ENCODE peak calls at places on chromosomes 3 and 15, in nine cellular contexts. One of them, this sample, is unnamed.

GRCh38 chr3:51619983-51620382 is 51.1 kb upstream of the TEX264 start:
- DNase-seq in RWPE1: no peak
- DNase-seq in fibroblast of mammary gland: no peak
- DNase-seq in WERI-Rb-1: no peak
- DNase-seq in heart left ventricle: no peak
- DNase-seq in dorsolateral prefrontal cortex: no peak
- DNase-seq in fibroblast of the aortic adventitia: no peak
- DNase-seq in stomach: no peak
- DNase-seq in activated B cell treated with CpG ODN at 0.5 μM for 24 hours: no peak
- DNase-seq in this sample: no peak

GRCh38 chr3:156516951-156517350 is 38.0 kb downstream of the SSR3 start:
- DNase-seq in activated B cell treated with CpG ODN at 0.5 μM for 24 hours: no peak
- DNase-seq in fibroblast of the aortic adventitia: peak; percentile 27
- DNase-seq in heart left ventricle: no peak
- DNase-seq in dorsolateral prefrontal cortex: no peak
- DNase-seq in RWPE1: no peak
- DNase-seq in fibroblast of mammary gland: peak; percentile 25
- DNase-seq in stomach: no peak
- DNase-seq in WERI-Rb-1: no peak
- DNase-seq in this sample: no peak

GRCh38 chr3:44476181-44476599 is 1.3 kb downstream of the ZNF445 start:
- DNase-seq in dorsolateral prefrontal cortex: no peak
- DNase-seq in stomach: no peak
- DNase-seq in fibroblast of mammary gland: peak; percentile 39
- DNase-seq in fibroblast of the aortic adventitia: peak; percentile 60
- DNase-seq in activated B cell treated with CpG ODN at 0.5 μM for 24 hours: no peak
- DNase-seq in heart left ventricle: no peak
- DNase-seq in RWPE1: no peak
- DNase-seq in WERI-Rb-1: no peak
- DNase-seq in this sample: no peak

GRCh38 chr3:172280406-172281051 is 167.7 kb downstream of the GHSR start:
- DNase-seq in fibroblast of mammary gland: peak; percentile 69
- DNase-seq in heart left ventricle: no peak
- DNase-seq in RWPE1: peak; percentile 8
- DNase-seq in stomach: no peak
- DNase-seq in fibroblast of the aortic adventitia: peak; percentile 88
- DNase-seq in WERI-Rb-1: no peak
- DNase-seq in dorsolateral prefrontal cortex: no peak
- DNase-seq in activated B cell treated with CpG ODN at 0.5 μM for 24 hours: no peak
- DNase-seq in this sample: no peak

GRCh38 chr15:99096894-99097426 is 7.9 kb upstream of the SYNM start:
- DNase-seq in heart left ventricle: no peak
- DNase-seq in activated B cell treated with CpG ODN at 0.5 μM for 24 hours: no peak
- DNase-seq in stomach: no peak
- DNase-seq in WERI-Rb-1: no peak
- DNase-seq in RWPE1: peak; percentile 30
- DNase-seq in fibroblast of mammary gland: peak; percentile 72
- DNase-seq in dorsolateral prefrontal cortex: no peak
- DNase-seq in fibroblast of the aortic adventitia: no peak
- DNase-seq in this sample: no peak

GRCh38 chr3:14633819-14634424 is 17.6 kb upstream of the CCDC174 start:
- DNase-seq in stomach: peak; percentile 74
- DNase-seq in RWPE1: no peak
- DNase-seq in activated B cell treated with CpG ODN at 0.5 μM for 24 hours: no peak
- DNase-seq in WERI-Rb-1: peak; percentile 63
- DNase-seq in heart left ventricle: peak; percentile 68
- DNase-seq in fibroblast of the aortic adventitia: peak; percentile 68
- DNase-seq in fibroblast of mammary gland: peak; percentile 70
- DNase-seq in dorsolateral prefrontal cortex: no peak
- DNase-seq in this sample: peak; percentile 65

GRCh38 chr15:97301166-97301565 is 659.3 kb upstream of the ARRDC4 start:
- DNase-seq in stomach: no peak
- DNase-seq in RWPE1: no peak
- DNase-seq in WERI-Rb-1: no peak
- DNase-seq in activated B cell treated with CpG ODN at 0.5 μM for 24 hours: no peak
- DNase-seq in heart left ventricle: no peak
- DNase-seq in fibroblast of the aortic adventitia: no peak
- DNase-seq in fibroblast of mammary gland: no peak
- DNase-seq in dorsolateral prefrontal cortex: no peak
- DNase-seq in this sample: no peak

GRCh38 chr3:50625879-50626182 is 8.9 kb downstream of the MAPKAPK3 start:
- DNase-seq in RWPE1: no peak
- DNase-seq in stomach: no peak
- DNase-seq in heart left ventricle: no peak
- DNase-seq in fibroblast of mammary gland: no peak
- DNase-seq in dorsolateral prefrontal cortex: no peak
- DNase-seq in fibroblast of the aortic adventitia: no peak
- DNase-seq in WERI-Rb-1: peak; percentile 28
- DNase-seq in activated B cell treated with CpG ODN at 0.5 μM for 24 hours: no peak
- DNase-seq in this sample: no peak

GRCh38 chr15:99143655-99144610 is 39.1 kb downstream of the SYNM start:
- DNase-seq in heart left ventricle: peak; percentile 76
- DNase-seq in activated B cell treated with CpG ODN at 0.5 μM for 24 hours: no peak
- DNase-seq in fibroblast of the aortic adventitia: peak; percentile 67
- DNase-seq in WERI-Rb-1: no peak
- DNase-seq in RWPE1: no peak
- DNase-seq in dorsolateral prefrontal cortex: no peak
- DNase-seq in stomach: peak; percentile 39
- DNase-seq in fibroblast of mammary gland: peak; percentile 76
- DNase-seq in this sample: no peak

GRCh38 chr15:84588053-84588874 is 12.5 kb upstream of the ZSCAN2 start:
- DNase-seq in WERI-Rb-1: peak; percentile 90
- DNase-seq in fibroblast of the aortic adventitia: peak; percentile 78
- DNase-seq in stomach: peak; percentile 91
- DNase-seq in fibroblast of mammary gland: peak; percentile 77
- DNase-seq in RWPE1: peak; percentile 96
- DNase-seq in dorsolateral prefrontal cortex: peak; percentile 88
- DNase-seq in heart left ventricle: peak; percentile 87
- DNase-seq in activated B cell treated with CpG ODN at 0.5 μM for 24 hours: peak; percentile 79
- DNase-seq in this sample: peak; percentile 93
- TF ChIP-seq CTCF in WERI-Rb-1: peak; percentile 84
- TF ChIP-seq CTCF in fibroblast of the aortic adventitia: peak; percentile 79
- TF ChIP-seq CTCF in stomach: no peak
- TF ChIP-seq CTCF in fibroblast of mammary gland: peak; percentile 63
- TF ChIP-seq CTCF in RWPE1: peak; percentile 97
- TF ChIP-seq CTCF in dorsolateral prefrontal cortex: peak; percentile 93
- TF ChIP-seq CTCF in heart left ventricle: peak; percentile 82
- TF ChIP-seq CTCF in activated B cell treated with CpG ODN at 0.5 μM for 24 hours: peak; percentile 39
- TF ChIP-seq CTCF in this sample: peak; percentile 88

DNA sequence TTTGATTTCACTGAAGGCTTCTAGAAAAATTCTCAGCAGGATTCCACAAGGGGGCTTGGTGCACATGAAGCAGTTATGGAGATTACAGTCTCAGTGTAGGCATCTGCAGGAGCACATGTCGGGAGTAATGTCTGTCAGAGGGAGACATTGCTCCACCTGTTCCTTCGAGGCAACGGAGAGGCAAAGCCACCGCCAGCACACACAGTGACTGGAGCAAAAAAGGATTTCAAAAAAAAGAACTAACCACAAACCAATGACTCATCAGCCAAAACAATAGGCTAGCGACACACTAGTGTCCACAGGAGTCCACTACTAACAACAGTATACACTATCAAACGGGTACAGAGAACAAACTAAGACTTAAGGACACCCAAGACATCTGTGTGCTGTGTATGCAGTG is 68.9 kb downstream of the NPTN start:
- DNase-seq in RWPE1: peak; percentile 15
- DNase-seq in dorsolateral prefrontal cortex: no peak
- DNase-seq in WERI-Rb-1: peak; percentile 15
- DNase-seq in stomach: no peak
- DNase-seq in activated B cell treated with CpG ODN at 0.5 μM for 24 hours: no peak
- DNase-seq in fibroblast of the aortic adventitia: peak; percentile 59
- DNase-seq in heart left ventricle: no peak
- DNase-seq in fibroblast of mammary gland: peak; percentile 67
- DNase-seq in this sample: peak; percentile 18
- TF ChIP-seq CTCF in RWPE1: no peak
- TF ChIP-seq CTCF in dorsolateral prefrontal cortex: no peak
- TF ChIP-seq CTCF in WERI-Rb-1: peak; percentile 15
- TF ChIP-seq CTCF in stomach: no peak
- TF ChIP-seq CTCF in activated B cell treated with CpG ODN at 0.5 μM for 24 hours: no peak
- TF ChIP-seq CTCF in fibroblast of the aortic adventitia: peak; percentile 35
- TF ChIP-seq CTCF in heart left ventricle: no peak
- TF ChIP-seq CTCF in fibroblast of mammary gland: peak; percentile 28
- TF ChIP-seq CTCF in this sample: no peak

DNA sequence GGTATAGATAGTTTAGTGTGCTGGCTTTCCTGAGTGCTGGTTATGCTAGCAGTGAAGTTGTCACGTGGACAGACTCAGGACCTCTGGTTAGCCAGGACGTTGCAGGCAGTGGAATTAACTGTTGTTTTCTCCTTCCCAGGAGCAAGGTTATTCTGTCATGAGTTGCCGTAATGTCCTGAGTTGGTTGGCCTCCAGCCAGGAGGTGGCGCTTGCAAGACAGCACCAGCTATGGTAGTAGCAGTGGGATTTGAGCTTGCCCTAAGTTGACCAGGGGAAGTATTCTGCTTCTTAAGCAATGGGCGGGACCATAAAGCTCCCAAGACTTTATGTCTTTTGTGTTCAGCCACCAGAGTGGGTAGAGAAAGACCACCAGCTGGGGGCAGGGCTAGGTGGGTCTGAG is 240.7 kb upstream of the DNAJC19 start:
- DNase-seq in RWPE1: no peak
- DNase-seq in activated B cell treated with CpG ODN at 0.5 μM for 24 hours: no peak
- DNase-seq in heart left ventricle: no peak
- DNase-seq in WERI-Rb-1: peak; percentile 27
- DNase-seq in fibroblast of the aortic adventitia: no peak
- DNase-seq in dorsolateral prefrontal cortex: no peak
- DNase-seq in stomach: no peak
- DNase-seq in fibroblast of mammary gland: no peak
- DNase-seq in this sample: no peak
- TF ChIP-seq CTCF in RWPE1: no peak
- TF ChIP-seq CTCF in activated B cell treated with CpG ODN at 0.5 μM for 24 hours: no peak
- TF ChIP-seq CTCF in heart left ventricle: no peak
- TF ChIP-seq CTCF in WERI-Rb-1: peak; percentile 20
- TF ChIP-seq CTCF in fibroblast of the aortic adventitia: no peak
- TF ChIP-seq CTCF in dorsolateral prefrontal cortex: no peak
- TF ChIP-seq CTCF in stomach: no peak
- TF ChIP-seq CTCF in fibroblast of mammary gland: no peak
- TF ChIP-seq CTCF in this sample: no peak

DNA sequence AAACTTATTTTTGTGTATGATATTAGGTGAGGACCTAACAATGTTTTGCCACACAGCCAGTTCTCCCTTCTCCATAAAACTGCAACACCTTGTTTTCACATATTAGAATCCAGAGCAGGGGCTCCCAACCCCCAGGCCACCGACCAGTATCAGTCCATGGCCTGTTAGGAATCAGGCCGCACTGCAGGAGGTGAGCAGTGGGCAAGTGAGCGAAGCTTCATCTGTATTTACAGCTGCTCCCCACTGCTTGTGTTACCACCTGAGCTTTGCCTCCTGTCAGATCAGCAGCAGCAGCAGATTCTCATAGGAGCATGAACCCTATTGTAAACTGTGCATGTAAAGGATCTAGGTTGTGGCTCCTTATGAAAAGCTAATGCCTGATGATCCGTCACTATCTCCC is 185.9 kb upstream of the NSMCE3 start:
- DNase-seq in RWPE1: no peak
- DNase-seq in activated B cell treated with CpG ODN at 0.5 μM for 24 hours: no peak
- DNase-seq in dorsolateral prefrontal cortex: no peak
- DNase-seq in WERI-Rb-1: no peak
- DNase-seq in stomach: no peak
- DNase-seq in fibroblast of the aortic adventitia: no peak
- DNase-seq in fibroblast of mammary gland: no peak
- DNase-seq in heart left ventricle: no peak
- DNase-seq in this sample: no peak
- TF ChIP-seq CTCF in RWPE1: no peak
- TF ChIP-seq CTCF in activated B cell treated with CpG ODN at 0.5 μM for 24 hours: no peak
- TF ChIP-seq CTCF in dorsolateral prefrontal cortex: no peak
- TF ChIP-seq CTCF in WERI-Rb-1: no peak
- TF ChIP-seq CTCF in stomach: no peak
- TF ChIP-seq CTCF in fibroblast of the aortic adventitia: no peak
- TF ChIP-seq CTCF in fibroblast of mammary gland: no peak
- TF ChIP-seq CTCF in heart left ventricle: no peak
- TF ChIP-seq CTCF in this sample: no peak

DNA sequence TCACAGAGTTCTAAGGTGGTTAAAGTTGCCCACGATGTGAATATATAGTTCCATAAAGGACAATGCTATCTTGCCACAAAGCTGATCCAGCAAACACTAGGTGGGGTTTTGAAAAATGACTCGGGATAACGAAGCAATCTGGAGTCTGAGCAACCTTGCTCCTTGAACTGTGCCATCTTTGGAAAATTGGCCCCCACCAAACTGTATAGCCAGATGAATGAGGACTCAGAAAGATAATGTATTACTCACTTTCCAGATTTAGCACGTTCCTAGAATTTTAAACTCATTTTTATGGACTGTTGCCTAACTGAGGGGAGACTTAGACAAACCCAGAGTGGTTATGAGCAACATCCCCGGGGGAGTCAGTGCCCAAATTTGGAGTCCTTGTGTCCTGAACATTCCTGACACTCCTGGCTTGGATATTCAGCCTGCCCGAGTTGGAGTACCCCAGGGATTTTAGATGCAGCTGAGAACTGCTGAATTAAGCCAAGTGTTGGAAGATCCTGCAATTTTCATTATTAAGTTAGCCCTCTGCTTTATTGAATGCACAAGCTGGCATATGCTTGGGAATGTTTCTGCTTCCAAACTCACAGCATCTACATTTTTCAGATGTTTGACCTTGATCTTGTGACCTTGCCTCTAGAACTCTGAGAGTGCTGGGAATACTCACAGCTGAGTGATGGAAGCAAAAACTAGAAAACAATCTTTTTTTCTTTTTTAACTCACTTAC is 8.8 kb upstream of the MAGI1 start:
- DNase-seq in activated B cell treated with CpG ODN at 0.5 μM for 24 hours: no peak
- DNase-seq in heart left ventricle: no peak
- DNase-seq in dorsolateral prefrontal cortex: no peak
- DNase-seq in WERI-Rb-1: no peak
- DNase-seq in fibroblast of mammary gland: peak; percentile 91
- DNase-seq in fibroblast of the aortic adventitia: peak; percentile 98
- DNase-seq in stomach: no peak
- DNase-seq in RWPE1: peak; percentile 33
- DNase-seq in this sample: no peak
- TF ChIP-seq CTCF in activated B cell treated with CpG ODN at 0.5 μM for 24 hours: no peak
- TF ChIP-seq CTCF in heart left ventricle: no peak
- TF ChIP-seq CTCF in dorsolateral prefrontal cortex: no peak
- TF ChIP-seq CTCF in WERI-Rb-1: no peak
- TF ChIP-seq CTCF in fibroblast of mammary gland: peak; percentile 18
- TF ChIP-seq CTCF in fibroblast of the aortic adventitia: peak; percentile 17
- TF ChIP-seq CTCF in stomach: no peak
- TF ChIP-seq CTCF in RWPE1: no peak
- TF ChIP-seq CTCF in this sample: no peak

GRCh38 chr3:81716870-81717509 is 44.5 kb downstream of the GBE1 start:
- DNase-seq in RWPE1: no peak
- DNase-seq in dorsolateral prefrontal cortex: no peak
- DNase-seq in fibroblast of mammary gland: peak; percentile 69
- DNase-seq in activated B cell treated with CpG ODN at 0.5 μM for 24 hours: no peak
- DNase-seq in stomach: peak; percentile 46
- DNase-seq in fibroblast of the aortic adventitia: peak; percentile 79
- DNase-seq in heart left ventricle: peak; percentile 62
- DNase-seq in WERI-Rb-1: peak; percentile 76
- DNase-seq in this sample: no peak
- TF ChIP-seq CTCF in RWPE1: no peak
- TF ChIP-seq CTCF in dorsolateral prefrontal cortex: no peak
- TF ChIP-seq CTCF in fibroblast of mammary gland: no peak
- TF ChIP-seq CTCF in activated B cell treated with CpG ODN at 0.5 μM for 24 hours: no peak
- TF ChIP-seq CTCF in stomach: no peak
- TF ChIP-seq CTCF in fibroblast of the aortic adventitia: no peak
- TF ChIP-seq CTCF in heart left ventricle: no peak
- TF ChIP-seq CTCF in WERI-Rb-1: no peak
- TF ChIP-seq CTCF in this sample: no peak

GRCh38 chr3:187679638-187680396 is 9.6 kb upstream of the SST start:
- DNase-seq in WERI-Rb-1: peak; percentile 80
- DNase-seq in fibroblast of the aortic adventitia: peak; percentile 79
- DNase-seq in dorsolateral prefrontal cortex: peak; percentile 69
- DNase-seq in stomach: peak; percentile 86
- DNase-seq in RWPE1: peak; percentile 70
- DNase-seq in activated B cell treated with CpG ODN at 0.5 μM for 24 hours: peak; percentile 50
- DNase-seq in fibroblast of mammary gland: peak; percentile 76
- DNase-seq in heart left ventricle: peak; percentile 69
- DNase-seq in this sample: peak; percentile 90
- TF ChIP-seq CTCF in WERI-Rb-1: peak; percentile 89
- TF ChIP-seq CTCF in fibroblast of the aortic adventitia: peak; percentile 97
- TF ChIP-seq CTCF in dorsolateral prefrontal cortex: peak; percentile 96
- TF ChIP-seq CTCF in stomach: peak; percentile 89
- TF ChIP-seq CTCF in RWPE1: peak; percentile 91
- TF ChIP-seq CTCF in activated B cell treated with CpG ODN at 0.5 μM for 24 hours: peak; percentile 55
- TF ChIP-seq CTCF in fibroblast of mammary gland: peak; percentile 96
- TF ChIP-seq CTCF in heart left ventricle: peak; percentile 89
- TF ChIP-seq CTCF in this sample: peak; percentile 80